ENCODE peak calls at places on chromosomes 7 and 10, in seven cellular contexts. P, B, V, W, M, C and Y are unnamed samples.

GRCh38 chr7:142878315-142878714 is 7.2 kb downstream of the TRPV6 start:
- DNase-seq in V (no peak), P (no peak), W (no peak), C (no peak), B (no peak), M (no peak), Y (no peak)

GRCh38 chr10:57627642-57628178 is 640.0 kb downstream of the IPMK start:
- DNase-seq in B (no peak), W (no peak), C (no peak), P (no peak), V (no peak), M (no peak), Y (no peak)

GRCh38 chr7:108030536-108030935 is 27.6 kb upstream of the LAMB1 start:
- DNase-seq in W (no peak), M (no peak), P (no peak), C (no peak), B (no peak), V (no peak), Y (no peak)

GRCh38 chr7:100974021-100974420 is 4.7 kb downstream of the MUC12 start:
- DNase-seq in V (no peak), C (no peak), M (no peak), P (no peak), W (no peak), B (no peak), Y (no peak)

GRCh38 chr7:33714208-33714607 is 191.1 kb upstream of the BMPER start:
- DNase-seq in V (no peak), P (no peak), W (no peak), C (no peak), M (no peak), B (no peak), Y (no peak)

GRCh38 chr7:108570146-108570755 is 577 bp downstream of the DNAJB9 start:
- DNase-seq in P (peak), W (peak), B (peak), V (no peak), M (peak), C (peak), Y (peak)

GRCh38 chr7:79376297-79377025 is 77.0 kb downstream of the MAGI2 start:
- DNase-seq in W (no peak), V (no peak), P (no peak), B (no peak), C (no peak), M (no peak), Y (no peak)

GRCh38 chr10:47021850-47022249 is 110.6 kb downstream of the PTPN20 start:
- DNase-seq in V (no peak), B (peak), M (no peak), C (no peak), W (no peak), P (no peak), Y (no peak)

GRCh38 chr10:110366641-110367040 is 61.9 kb upstream of the SMNDC1 start:
- DNase-seq in B (no peak), M (no peak), C (no peak), P (no peak), W (no peak), V (no peak), Y (no peak)

GRCh38 chr10:12844796-12845524 is 156.6 kb downstream of the CCDC3 start:
- DNase-seq in P (no peak), M (no peak), B (peak), W (peak), V (no peak), C (peak), Y (no peak)

GRCh38 chr10:130578532-130579289 is 442.5 kb downstream of the GLRX3 start:
- DNase-seq in C (no peak), B (no peak), V (no peak), M (no peak), W (no peak), P (no peak), Y (no peak)

GRCh38 chr7:5429857-5430611 is 6.4 kb upstream of the TNRC18 start:
- DNase-seq in W (peak), P (no peak), V (no peak), C (peak), B (no peak), M (no peak), Y (no peak)

GRCh38 chr10:129236411-129236810 is 230.6 kb upstream of the MGMT start:
- DNase-seq in B (no peak), V (no peak), W (no peak), M (no peak), C (no peak), P (no peak), Y (no peak)

GRCh38 chr10:133474833-133475734 is 21.3 kb downstream of the SCART1 start:
- DNase-seq in P (no peak), W (no peak), C (no peak), B (peak), V (no peak), M (peak), Y (no peak)

GRCh38 chr7:158102897-158103296 is 484.7 kb downstream of the PTPRN2 start:
- DNase-seq in B (peak), P (no peak), W (no peak), V (no peak), M (no peak), C (no peak), Y (no peak)

GRCh38 chr7:111796671-111797070 is 234.4 kb upstream of the IMMP2L start:
- DNase-seq in M (no peak), P (no peak), B (no peak), V (no peak), W (no peak), C (peak), Y (no peak)

GRCh38 chr10:33967721-33968120 is 633.3 kb upstream of the NRP1 start:
- DNase-seq in P (no peak), M (no peak), W (no peak), V (no peak), B (no peak), C (no peak), Y (no peak)

GRCh38 chr10:124204726-124205125 is 111.3 kb upstream of the CHST15 start:
- DNase-seq in C (no peak), B (peak), M (no peak), W (no peak), P (no peak), V (no peak), Y (no peak)

GRCh38 chr7:68688416-68689086 is 909.7 kb upstream of the AUTS2 start:
- DNase-seq in M (no peak), V (no peak), W (no peak), C (no peak), P (no peak), B (no peak), Y (no peak)

GRCh38 chr7:92437956-92438491 is 9.3 kb upstream of the GATAD1 start:
- DNase-seq in W (no peak), B (no peak), V (no peak), M (no peak), P (no peak), C (peak), Y (no peak)

GRCh38 chr7:55109384-55110167 is 90.8 kb downstream of the EGFR start:
- DNase-seq in V (no peak), C (no peak), M (no peak), B (no peak), W (no peak), P (no peak), Y (no peak)

GRCh38 chr7:116138202-116138801 is 72.0 kb upstream of the TES start:
- DNase-seq in P (peak), W (peak), V (no peak), B (no peak), M (no peak), C (peak), Y (no peak)

GRCh38 chr7:129264534-129264933 is 39.7 kb downstream of the AHCYL2 start:
- DNase-seq in V (no peak), W (no peak), P (no peak), C (peak), B (no peak), M (no peak), Y (no peak)

GRCh38 chr7:101308245-101309085 is 13.1 kb downstream of the IFT22 start:
- DNase-seq in W (peak), M (peak), C (peak), V (no peak), B (no peak), P (peak), Y (no peak)

GRCh38 chr7:139046143-139046542 is 10.3 kb upstream of the ZC3HAV1L start:
- DNase-seq in P (no peak), C (no peak), B (no peak), W (no peak), M (no peak), V (no peak), Y (no peak)

GRCh38 chr7:43113622-43114450 is 1.4 kb downstream of the HECW1 start:
- DNase-seq in W (no peak), B (no peak), M (no peak), V (no peak), P (no peak), C (no peak), Y (no peak)

GRCh38 chr7:53984776-53985175 is 557.4 kb upstream of the VSTM2A start:
- DNase-seq in V (no peak), P (no peak), M (no peak), W (no peak), B (no peak), C (no peak), Y (no peak)

GRCh38 chr7:31948041-31948440 is 122.2 kb downstream of the PDE1C start:
- DNase-seq in V (no peak), B (no peak), W (no peak), P (no peak), C (no peak), M (no peak), Y (no peak)

GRCh38 chr7:116736927-116737715 is 65.1 kb downstream of the MET start:
- DNase-seq in W (no peak), V (no peak), C (no peak), B (no peak), M (no peak), P (no peak), Y (no peak)

GRCh38 chr7:100585511-100586265 is at the start of gene LRCH4:
- DNase-seq in B (peak), W (peak), V (no peak), M (peak), C (no peak), P (peak), Y (no peak)

GRCh38 chr7:7136423-7136822 is 45.9 kb upstream of the C1GALT1 start:
- DNase-seq in W (no peak), M (no peak), B (no peak), P (no peak), V (no peak), C (no peak), Y (no peak)

GRCh38 chr7:142883571-142884284 is 1.8 kb downstream of the TRPV6 start:
- DNase-seq in P (no peak), C (no peak), M (no peak), B (no peak), V (no peak), W (no peak), Y (no peak)

GRCh38 chr10:28496481-28496961 is 36.4 kb upstream of the WAC start:
- DNase-seq in C (no peak), W (no peak), B (no peak), M (no peak), V (no peak), P (no peak), Y (no peak)

GRCh38 chr7:35875292-35875691 is 74.4 kb downstream of the SEPTIN7 start:
- DNase-seq in M (no peak), C (no peak), P (no peak), V (no peak), B (no peak), W (no peak), Y (no peak)

GRCh38 chr7:133479456-133480097 is 226.7 kb downstream of the EXOC4 start:
- DNase-seq in M (no peak), W (no peak), B (no peak), V (no peak), P (no peak), C (no peak), Y (no peak)

GRCh38 chr7:45136106-45137060 is 21.2 kb upstream of the RAMP3 start:
- DNase-seq in P (peak), B (no peak), M (peak), V (no peak), C (peak), W (peak), Y (no peak)

GRCh38 chr7:751826-752225 is 24.7 kb upstream of the PRKAR1B start:
- DNase-seq in V (no peak), B (no peak), C (no peak), P (no peak), W (no peak), M (no peak), Y (no peak)

GRCh38 chr7:11833431-11833830 is 1.4 kb upstream of the THSD7A start:
- DNase-seq in P (no peak), B (no peak), V (no peak), M (no peak), W (no peak), C (no peak), Y (no peak)

GRCh38 chr10:630581-631073 is 58.8 kb downstream of the DIP2C start:
- DNase-seq in P (no peak), B (no peak), C (peak), W (no peak), V (no peak), M (no peak), Y (no peak)

GRCh38 chr10:29669149-29669548 is 34.4 kb upstream of the SVIL start:
- DNase-seq in P (no peak), B (no peak), V (no peak), C (no peak), W (no peak), M (no peak), Y (no peak)

GRCh38 chr10:29671968-29672367 is 37.2 kb upstream of the SVIL start:
- DNase-seq in V (no peak), W (no peak), P (no peak), M (no peak), C (no peak), B (no peak), Y (no peak)

GRCh38 chr10:29667191-29667590 is 32.4 kb upstream of the SVIL start:
- DNase-seq in W (no peak), B (no peak), V (no peak), P (no peak), M (no peak), C (no peak), Y (no peak)

GRCh38 chr10:29666201-29666600 is 31.4 kb upstream of the SVIL start:
- DNase-seq in M (no peak), C (no peak), B (no peak), V (no peak), P (no peak), W (no peak), Y (no peak)

GRCh38 chr10:29668628-29669027 is 33.9 kb upstream of the SVIL start:
- DNase-seq in C (no peak), M (no peak), B (no peak), V (no peak), P (no peak), W (no peak), Y (no peak)
- H3K27ac ChIP-seq in C (no peak), M (no peak), B (no peak), V (no peak), P (no peak), W (no peak), Y (no peak)

GRCh38 chr10:121495719-121496118 is 102.5 kb downstream of the FGFR2 start:
- DNase-seq in C (peak), W (no peak), B (no peak), V (no peak), M (no peak), P (no peak), Y (no peak)
- H3K27ac ChIP-seq in C (no peak), W (no peak), B (no peak), V (no peak), M (no peak), P (no peak), Y (no peak)

DNA sequence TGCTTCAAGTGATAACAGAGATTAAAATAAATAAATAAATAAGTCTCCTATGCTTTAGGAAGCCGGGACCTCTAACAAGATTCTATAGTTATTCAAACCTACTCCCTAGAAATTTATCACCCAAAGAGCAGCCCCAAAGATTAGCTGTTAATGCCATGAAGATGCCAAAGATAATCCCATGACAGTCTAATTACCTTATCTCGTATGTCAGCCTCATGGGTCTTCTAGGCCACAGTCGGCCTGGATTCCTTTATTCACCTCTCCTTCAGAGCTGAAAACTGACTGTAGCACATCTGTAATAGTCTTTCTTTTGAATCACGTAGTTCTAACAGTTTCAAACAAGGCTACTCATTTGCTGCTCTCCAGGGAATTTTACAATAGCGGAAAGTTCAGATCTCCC is 24.2 kb downstream of the COL1A2 start:
- DNase-seq in C (no peak), W (no peak), V (no peak), B (no peak), P (no peak), M (no peak), Y (no peak)
- H3K27ac ChIP-seq in C (peak), W (no peak), V (no peak), B (no peak), P (no peak), M (no peak), Y (no peak)

GRCh38 chr10:14695833-14696232 is 78.9 kb downstream of the FAM107B start:
- DNase-seq in W (no peak), M (no peak), P (no peak), B (no peak), C (no peak), V (no peak), Y (no peak)

GRCh38 chr10:14698487-14699170 is 76.1 kb downstream of the FAM107B start:
- DNase-seq in M (no peak), P (no peak), C (no peak), W (no peak), B (no peak), V (no peak), Y (no peak)

GRCh38 chr10:14693891-14694290 is 80.8 kb downstream of the FAM107B start:
- DNase-seq in P (no peak), B (no peak), C (no peak), M (no peak), W (no peak), V (no peak), Y (no peak)

GRCh38 chr10:14699482-14699881 is 75.2 kb downstream of the FAM107B start:
- DNase-seq in W (no peak), P (no peak), B (no peak), M (no peak), V (no peak), C (no peak), Y (no peak)

GRCh38 chr10:14696763-14697321 is 77.9 kb downstream of the FAM107B start:
- DNase-seq in B (no peak), M (no peak), W (no peak), C (no peak), P (no peak), V (no peak), Y (no peak)
- H3K27ac ChIP-seq in B (no peak), M (no peak), W (no peak), C (no peak), P (no peak), V (no peak), Y (no peak)

DNA sequence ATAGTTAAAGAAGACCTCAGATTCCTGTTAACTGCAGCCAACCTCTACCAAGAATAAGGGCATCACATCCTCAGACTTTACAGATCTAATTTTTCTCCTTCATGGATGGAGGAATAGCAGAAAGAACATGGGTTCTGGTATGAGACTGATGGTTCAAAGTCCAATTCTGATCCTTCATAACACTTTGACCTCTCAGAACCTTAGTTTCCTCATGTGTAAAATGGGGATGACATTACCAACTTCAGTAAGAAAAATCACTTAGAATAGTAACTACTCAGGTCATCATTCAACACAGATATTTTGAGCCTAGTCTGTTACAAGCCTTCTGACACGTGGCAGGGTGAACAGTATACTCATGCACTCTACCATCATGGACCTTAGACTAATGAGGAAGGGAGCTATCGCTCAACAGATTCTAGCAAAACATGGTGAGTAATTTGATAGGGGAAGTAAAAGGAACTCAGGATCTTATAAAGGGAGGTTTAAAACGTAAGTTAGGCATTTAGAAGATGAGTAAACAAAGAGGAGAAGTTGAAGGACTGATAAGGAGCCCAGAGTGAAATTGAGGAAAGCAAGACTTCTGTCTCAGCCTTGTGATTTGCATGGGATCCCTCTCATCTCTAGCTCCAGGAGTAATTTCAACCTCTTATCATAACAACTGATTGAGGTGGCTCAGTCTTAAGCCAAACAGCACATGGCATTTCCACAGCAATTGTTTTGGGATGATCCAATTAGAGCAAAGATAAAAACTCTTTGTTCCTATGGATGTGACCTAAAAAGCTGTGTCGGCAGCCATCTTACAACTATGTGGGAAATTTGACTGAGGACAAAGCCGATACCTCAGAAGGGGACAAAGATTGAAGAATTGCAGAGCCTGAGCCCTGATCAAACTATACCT is 69.2 kb upstream of the TCF7L2 start:
- DNase-seq in P (no peak), M (no peak), B (no peak), W (no peak), C (no peak), V (no peak), Y (no peak)
- H3K27ac ChIP-seq in P (no peak), M (no peak), B (no peak), W (peak), C (no peak), V (no peak), Y (no peak)

DNA sequence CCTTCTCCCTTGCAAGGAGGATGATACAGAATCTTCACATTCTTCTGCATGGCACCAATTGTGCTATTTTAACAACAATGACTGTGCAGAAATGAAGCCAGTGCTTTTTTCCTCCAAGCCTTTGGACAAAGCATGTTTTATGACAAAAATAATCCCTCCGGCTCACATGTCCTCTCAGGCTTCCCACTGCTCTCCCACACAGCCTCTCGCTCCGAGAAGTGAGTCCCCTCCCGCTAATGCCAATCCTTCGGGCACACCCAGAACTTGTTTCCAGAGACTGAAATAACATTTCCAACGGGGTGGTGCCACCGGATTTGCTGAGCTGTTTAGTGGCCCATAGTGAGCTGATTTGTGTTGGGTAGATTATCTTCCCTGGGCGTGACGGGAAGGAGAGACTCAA is 35.8 kb downstream of the RBM17 start:
- DNase-seq in V (no peak), P (no peak), C (no peak), B (no peak), W (peak), M (no peak), Y (no peak)
- H3K27ac ChIP-seq in V (peak), P (no peak), C (no peak), B (peak), W (no peak), M (no peak), Y (peak)